ENCODE peak calls at places on chromosomes 1 and 21, in four cellular contexts. V is T-helper 9 cell, H is GF-D8, O is fibroblast of mammary gland. J is an unnamed sample.

GRCh38 chr1:93619507-93620168 is 62.0 kb downstream of the BCAR3 start:
- DNase-seq in V (no peak), H (no peak), O (no peak), J (no peak)

GRCh38 chr1:48710318-48710717 is 66.4 kb downstream of the BEND5 start:
- DNase-seq in V (no peak), H (no peak), O (no peak), J (peak; percentile 15)

GRCh38 chr1:78607334-78607927 is 12.8 kb upstream of the IFI44L start:
- DNase-seq in V (no peak), H (no peak), O (peak; percentile 64), J (peak; percentile 16)

GRCh38 chr1:60129916-60130315 is 56.3 kb upstream of the C1orf87 start:
- DNase-seq in V (no peak), H (no peak), O (peak; percentile 31), J (peak; percentile 44)

GRCh38 chr1:173862769-173863223 is 5.0 kb downstream of the GAS5 start:
- DNase-seq in V (no peak), H (no peak), O (peak; percentile 33), J (peak; percentile 55)

GRCh38 chr1:66564250-66564649 is 30.3 kb downstream of the SGIP1 start:
- DNase-seq in V (no peak), H (no peak), O (peak; percentile 100), J (no peak)

GRCh38 chr1:19344372-19344810 is 32.3 kb downstream of the SLC66A1 start:
- DNase-seq in V (peak; percentile 35), H (no peak), O (peak; percentile 50), J (peak; percentile 56)

GRCh38 chr21:28150021-28150420 is 842.7 kb downstream of the LTN1 start:
- DNase-seq in V (no peak), H (no peak), O (no peak), J (no peak)

GRCh38 chr1:184801503-184801902 is 46.8 kb upstream of the EDEM3 start:
- DNase-seq in V (no peak), H (no peak), O (peak; percentile 97), J (no peak)

GRCh38 chr1:5874416-5875110 is 117.7 kb downstream of the NPHP4 start:
- DNase-seq in V (no peak), H (no peak), O (no peak), J (no peak)

GRCh38 chr1:93607814-93608187 is 73.8 kb downstream of the BCAR3 start:
- DNase-seq in V (no peak), H (no peak), O (peak; percentile 93), J (no peak)

GRCh38 chr1:44810101-44810761 is 1.9 kb downstream of the BTBD19 start:
- DNase-seq in V (peak; percentile 34), H (no peak), O (no peak), J (no peak)

GRCh38 chr1:156815307-156815826 is 1.3 kb downstream of the SH2D2A start:
- DNase-seq in V (no peak), H (no peak), O (peak; percentile 95), J (peak; percentile 34)

GRCh38 chr1:112637257-112638108 is 17.9 kb downstream of the CAPZA1 start:
- DNase-seq in V (no peak), H (no peak), O (peak; percentile 50), J (peak; percentile 73)

GRCh38 chr1:91777630-91778300 is 108.2 kb downstream of the TGFBR3 start:
- DNase-seq in V (no peak), H (no peak), O (no peak), J (no peak)

GRCh38 chr1:30847358-30847972 is 61.1 kb downstream of the SDC3 start:
- DNase-seq in V (no peak), H (no peak), O (peak; percentile 12), J (peak; percentile 90)

GRCh38 chr1:227317541-227318002 is 720 bp downstream of the CDC42BPA start:
- DNase-seq in V (no peak), H (no peak), O (peak; percentile 68), J (peak; percentile 92)

GRCh38 chr1:171222961-171223360 is 25.3 kb upstream of the FMO1 start:
- DNase-seq in V (no peak), H (no peak), O (peak; percentile 24), J (peak; percentile 64)

GRCh38 chr1:106699436-106699835 is 357.0 kb upstream of the PRMT6 start:
- DNase-seq in V (no peak), H (no peak), O (peak; percentile 82), J (no peak)

GRCh38 chr1:84711091-84711490 is 20.8 kb upstream of the SSX2IP start:
- DNase-seq in V (no peak), H (no peak), O (no peak), J (no peak)

GRCh38 chr1:229694053-229694693 is 68.1 kb downstream of the URB2 start:
- DNase-seq in V (no peak), H (no peak), O (peak; percentile 94), J (peak; percentile 93)

GRCh38 chr1:58896211-58897183 is 112.7 kb upstream of the JUN start:
- DNase-seq in V (no peak), H (peak; percentile 71), O (no peak), J (peak; percentile 65)

GRCh38 chr1:204262506-204263239 is 48.9 kb upstream of the GOLT1A start:
- DNase-seq in V (no peak), H (no peak), O (no peak), J (peak; percentile 40)

GRCh38 chr21:45494135-45494850 is 47.9 kb downstream of the SLC19A1 start:
- DNase-seq in V (no peak), H (no peak), O (no peak), J (no peak)

GRCh38 chr1:116990612-116991151 is 10.9 kb upstream of the CD101 start:
- DNase-seq in V (no peak), H (peak; percentile 15), O (peak; percentile 99), J (no peak)

GRCh38 chr1:84122780-84123382 is 21.2 kb upstream of the PRKACB start:
- DNase-seq in V (peak; percentile 24), H (no peak), O (peak; percentile 67), J (peak; percentile 51)

GRCh38 chr21:43855955-43856354 is 9.1 kb upstream of the AGPAT3 start:
- DNase-seq in V (no peak), H (no peak), O (no peak), J (no peak)

J was measured in mesendoderm.